ENCODE peak calls at places on chromosomes 6 and 20, in five cellular contexts. One of them, this sample, is unnamed.

GRCh38 chr20:36246410-36246809 is 10.1 kb downstream of the AAR2 start:
- DNase-seq in hepatocyte: no peak
- DNase-seq in DND-41: no peak
- DNase-seq in H9: no peak
- DNase-seq in fibroblast of lung: no peak
- DNase-seq in this sample: no peak

GRCh38 chr6:137514418-137514817 is 20.2 kb upstream of the OLIG3 start:
- DNase-seq in fibroblast of lung: no peak
- DNase-seq in DND-41: no peak
- DNase-seq in hepatocyte: no peak
- DNase-seq in H9: no peak
- DNase-seq in this sample: no peak

GRCh38 chr20:63529861-63530787 is 7.1 kb downstream of the PTK6 start:
- DNase-seq in fibroblast of lung: no peak
- DNase-seq in H9: no peak
- DNase-seq in hepatocyte: peak
- DNase-seq in DND-41: no peak
- DNase-seq in this sample: no peak

GRCh38 chr6:9168669-9169068 is 733.3 kb upstream of the SLC35B3 start:
- DNase-seq in fibroblast of lung: no peak
- DNase-seq in hepatocyte: no peak
- DNase-seq in H9: no peak
- DNase-seq in DND-41: no peak
- DNase-seq in this sample: no peak

GRCh38 chr20:41456341-41456740 is 89.7 kb upstream of the EMILIN3 start:
- DNase-seq in H9: no peak
- DNase-seq in DND-41: no peak
- DNase-seq in hepatocyte: no peak
- DNase-seq in fibroblast of lung: peak
- DNase-seq in this sample: no peak

GRCh38 chr20:15411781-15412180 is 1074.4 kb upstream of the FLRT3 start:
- DNase-seq in H9: no peak
- DNase-seq in hepatocyte: no peak
- DNase-seq in DND-41: no peak
- DNase-seq in fibroblast of lung: no peak
- DNase-seq in this sample: no peak

GRCh38 chr6:3211681-3212080 is 15.8 kb downstream of the TUBB2B start:
- DNase-seq in fibroblast of lung: no peak
- DNase-seq in H9: no peak
- DNase-seq in hepatocyte: no peak
- DNase-seq in DND-41: no peak
- DNase-seq in this sample: no peak

GRCh38 chr20:4607287-4607713 is 114.4 kb upstream of the PRND start:
- DNase-seq in DND-41: peak
- DNase-seq in H9: peak
- DNase-seq in hepatocyte: peak
- DNase-seq in fibroblast of lung: peak
- DNase-seq in this sample: peak

GRCh38 chr6:43680583-43681120 is 6.9 kb downstream of the MRPS18A start:
- DNase-seq in DND-41: no peak
- DNase-seq in hepatocyte: no peak
- DNase-seq in H9: no peak
- DNase-seq in fibroblast of lung: no peak
- DNase-seq in this sample: no peak

GRCh38 chr20:33343521-33343920 is 57.8 kb downstream of the CDK5RAP1 start:
- DNase-seq in H9: no peak
- DNase-seq in DND-41: no peak
- DNase-seq in fibroblast of lung: no peak
- DNase-seq in hepatocyte: no peak
- DNase-seq in this sample: no peak

GRCh38 chr6:29702519-29703103 is 20.6 kb upstream of the HLA-F start:
- DNase-seq in hepatocyte: peak
- DNase-seq in H9: peak
- DNase-seq in fibroblast of lung: no peak
- DNase-seq in DND-41: peak
- DNase-seq in this sample: peak

DNA sequence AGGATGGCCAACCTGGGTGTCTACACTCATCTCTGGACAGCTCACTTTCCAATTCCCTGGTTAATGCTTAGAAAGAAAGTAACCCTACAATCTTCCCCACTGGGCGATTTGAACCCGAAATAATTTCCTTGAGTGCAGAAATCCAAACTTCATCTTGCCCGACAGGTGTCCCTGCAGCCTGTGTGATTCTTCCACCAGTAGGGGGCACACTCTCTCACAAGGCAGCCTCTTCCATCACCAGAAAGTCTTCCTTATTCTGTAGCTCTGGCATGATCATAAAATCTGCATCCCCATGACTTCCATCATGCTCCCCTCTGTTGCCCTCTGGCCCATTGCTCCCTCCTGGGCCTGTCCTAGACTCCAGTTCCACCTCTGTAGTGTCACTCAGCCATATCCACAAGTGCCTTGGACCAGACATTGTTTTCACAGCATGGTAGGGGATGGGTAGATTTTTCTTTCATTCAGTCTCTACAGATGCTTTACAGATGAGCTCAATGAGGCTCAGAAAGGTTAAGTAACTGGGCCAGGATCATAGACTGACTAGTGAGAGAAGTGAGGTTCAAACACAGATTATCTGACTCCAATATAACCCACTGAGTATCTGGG is 170.4 kb upstream of the SPTLC3 start:
- DNase-seq in DND-41: peak
- DNase-seq in H9: peak
- DNase-seq in hepatocyte: no peak
- DNase-seq in fibroblast of lung: no peak
- DNase-seq in this sample: no peak
- TF ChIP-seq CTCF in DND-41: peak
- TF ChIP-seq CTCF in H9: peak
- TF ChIP-seq CTCF in hepatocyte: no peak
- TF ChIP-seq CTCF in fibroblast of lung: no peak
- TF ChIP-seq CTCF in this sample: peak

DNA sequence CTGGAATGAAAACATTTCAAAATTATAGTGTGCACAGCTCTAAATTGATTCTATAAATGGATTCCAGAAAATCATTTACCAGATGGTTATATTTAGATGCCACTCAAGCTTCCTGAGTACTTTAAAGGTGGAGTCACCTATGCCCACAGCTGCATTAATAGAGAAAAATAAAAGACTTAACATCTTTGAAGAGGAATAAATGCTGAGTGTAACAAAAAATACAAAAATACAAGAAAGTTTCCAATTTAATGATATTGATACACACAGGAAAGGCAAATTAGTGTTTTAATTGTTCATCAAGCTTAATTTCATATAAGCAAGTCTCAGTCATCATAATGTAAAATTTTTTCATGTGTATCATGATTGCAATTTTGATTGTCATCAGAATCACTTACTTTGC is 89.5 kb upstream of the MANEA start:
- DNase-seq in fibroblast of lung: no peak
- DNase-seq in hepatocyte: no peak
- DNase-seq in H9: no peak
- DNase-seq in DND-41: no peak
- DNase-seq in this sample: no peak
- H3K27ac ChIP-seq in fibroblast of lung: no peak
- H3K27ac ChIP-seq in hepatocyte: no peak
- H3K27ac ChIP-seq in H9: no peak
- H3K27ac ChIP-seq in DND-41: no peak
- H3K27ac ChIP-seq in this sample: no peak

DNA sequence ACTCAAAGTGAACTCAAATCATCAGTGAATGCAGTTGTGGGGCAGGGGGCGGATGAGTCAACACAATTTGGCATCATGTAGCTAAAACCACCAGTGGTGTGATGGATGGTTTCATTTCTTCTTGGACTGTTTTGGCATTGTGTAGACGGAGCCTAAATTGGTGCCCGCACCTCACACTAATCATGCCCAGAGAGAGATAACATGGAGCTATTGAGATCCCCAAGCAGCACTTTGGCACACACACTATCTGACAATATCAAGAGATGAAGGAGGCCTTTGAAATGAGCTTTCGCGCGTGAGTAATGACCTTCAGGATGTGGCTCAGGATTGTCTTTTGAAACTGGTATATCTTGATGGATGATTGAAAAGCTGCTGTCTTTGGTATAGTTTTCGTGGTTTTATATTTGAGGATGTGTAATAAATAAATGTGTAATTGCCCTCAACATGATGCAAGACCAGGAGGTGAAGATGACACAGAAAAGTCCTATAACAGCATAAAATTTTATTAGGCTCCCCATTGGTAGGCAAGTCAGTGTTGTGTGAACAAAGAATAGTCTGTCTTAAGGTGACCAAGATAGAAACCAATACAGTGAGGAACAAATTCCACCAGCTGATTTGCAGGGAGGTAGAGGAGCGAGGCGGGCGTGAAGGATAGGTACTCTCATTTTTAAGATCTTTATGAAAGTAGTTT is 174.2 kb downstream of the TSHZ2 start:
- DNase-seq in hepatocyte: no peak
- DNase-seq in H9: no peak
- DNase-seq in DND-41: no peak
- DNase-seq in fibroblast of lung: peak
- DNase-seq in this sample: no peak
- H2AFZ ChIP-seq in hepatocyte: no peak
- H2AFZ ChIP-seq in H9: no peak
- H2AFZ ChIP-seq in DND-41: no peak
- H2AFZ ChIP-seq in fibroblast of lung: no peak
- H2AFZ ChIP-seq in this sample: no peak

DNA sequence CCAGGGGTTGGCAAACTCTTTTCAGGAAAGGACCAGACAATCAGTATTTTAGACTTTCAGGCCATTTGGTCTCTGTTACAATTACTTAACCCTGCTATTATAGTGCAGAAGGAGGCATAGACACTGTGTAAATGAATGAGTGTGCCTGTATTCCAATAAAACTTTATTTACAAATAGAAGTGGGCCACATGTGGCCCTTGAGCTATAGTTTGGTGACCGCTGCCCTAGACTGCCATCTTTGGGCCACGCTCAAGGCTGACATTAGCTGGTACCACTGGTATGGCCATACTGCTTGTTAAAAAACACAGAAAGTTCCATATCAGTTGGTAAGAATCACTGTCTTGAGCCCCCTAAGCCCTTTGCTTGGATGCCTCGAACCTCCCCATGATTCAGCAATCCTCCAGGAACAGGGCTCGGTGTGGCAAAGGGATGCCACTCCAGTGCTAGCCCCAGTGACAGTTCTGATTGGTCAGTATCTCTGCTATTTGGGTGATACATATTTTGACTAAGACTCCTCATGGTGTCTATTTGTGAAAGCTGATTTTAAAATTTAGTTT is 23.3 kb upstream of the SNRNP48 start:
- DNase-seq in fibroblast of lung: no peak
- DNase-seq in hepatocyte: no peak
- DNase-seq in DND-41: no peak
- DNase-seq in H9: no peak
- DNase-seq in this sample: no peak
- TF ChIP-seq CTCF in fibroblast of lung: no peak
- TF ChIP-seq CTCF in hepatocyte: no peak
- TF ChIP-seq CTCF in DND-41: no peak
- TF ChIP-seq CTCF in H9: peak
- TF ChIP-seq CTCF in this sample: no peak

DNA sequence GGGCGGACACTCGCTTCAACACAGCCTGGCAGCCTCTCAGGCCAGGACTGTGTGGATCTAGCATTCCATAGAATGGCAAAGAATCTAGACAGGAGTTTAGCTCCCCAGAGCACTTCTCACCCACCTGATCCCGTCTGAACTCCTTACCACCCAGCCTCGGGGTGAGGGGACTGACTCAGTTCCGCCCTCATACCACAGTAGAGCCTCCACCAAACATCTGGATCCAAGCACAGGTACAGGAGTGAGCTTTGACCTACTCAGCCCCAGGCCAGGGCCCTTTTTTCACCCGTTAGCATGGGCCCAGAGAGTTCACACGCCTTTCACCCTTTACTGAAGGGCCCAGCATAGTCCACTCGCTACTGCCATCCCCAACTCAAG is 715 bp downstream of the PSMF1 start:
- DNase-seq in H9: no peak
- DNase-seq in fibroblast of lung: no peak
- DNase-seq in hepatocyte: no peak
- DNase-seq in DND-41: peak
- DNase-seq in this sample: no peak
- H3K27ac ChIP-seq in H9: no peak
- H3K27ac ChIP-seq in fibroblast of lung: peak
- H3K27ac ChIP-seq in hepatocyte: peak
- H3K27ac ChIP-seq in DND-41: peak
- H3K27ac ChIP-seq in this sample: peak

GRCh38 chr20:3092611-3093379 is 8.3 kb upstream of the AVP start:
- DNase-seq in fibroblast of lung: peak
- DNase-seq in hepatocyte: no peak
- DNase-seq in H9: peak
- DNase-seq in DND-41: no peak
- DNase-seq in this sample: no peak

GRCh38 chr20:3090565-3090964 is 6.0 kb upstream of the AVP start:
- DNase-seq in fibroblast of lung: no peak
- DNase-seq in DND-41: peak
- DNase-seq in H9: no peak
- DNase-seq in hepatocyte: no peak
- DNase-seq in this sample: no peak

GRCh38 chr20:3100480-3100879 is 16.0 kb upstream of the AVP start:
- DNase-seq in fibroblast of lung: no peak
- DNase-seq in DND-41: no peak
- DNase-seq in H9: no peak
- DNase-seq in hepatocyte: no peak
- DNase-seq in this sample: no peak

GRCh38 chr20:3093861-3094361 is 9.4 kb upstream of the AVP start:
- DNase-seq in DND-41: no peak
- DNase-seq in fibroblast of lung: no peak
- DNase-seq in H9: no peak
- DNase-seq in hepatocyte: no peak
- DNase-seq in this sample: no peak

DNA sequence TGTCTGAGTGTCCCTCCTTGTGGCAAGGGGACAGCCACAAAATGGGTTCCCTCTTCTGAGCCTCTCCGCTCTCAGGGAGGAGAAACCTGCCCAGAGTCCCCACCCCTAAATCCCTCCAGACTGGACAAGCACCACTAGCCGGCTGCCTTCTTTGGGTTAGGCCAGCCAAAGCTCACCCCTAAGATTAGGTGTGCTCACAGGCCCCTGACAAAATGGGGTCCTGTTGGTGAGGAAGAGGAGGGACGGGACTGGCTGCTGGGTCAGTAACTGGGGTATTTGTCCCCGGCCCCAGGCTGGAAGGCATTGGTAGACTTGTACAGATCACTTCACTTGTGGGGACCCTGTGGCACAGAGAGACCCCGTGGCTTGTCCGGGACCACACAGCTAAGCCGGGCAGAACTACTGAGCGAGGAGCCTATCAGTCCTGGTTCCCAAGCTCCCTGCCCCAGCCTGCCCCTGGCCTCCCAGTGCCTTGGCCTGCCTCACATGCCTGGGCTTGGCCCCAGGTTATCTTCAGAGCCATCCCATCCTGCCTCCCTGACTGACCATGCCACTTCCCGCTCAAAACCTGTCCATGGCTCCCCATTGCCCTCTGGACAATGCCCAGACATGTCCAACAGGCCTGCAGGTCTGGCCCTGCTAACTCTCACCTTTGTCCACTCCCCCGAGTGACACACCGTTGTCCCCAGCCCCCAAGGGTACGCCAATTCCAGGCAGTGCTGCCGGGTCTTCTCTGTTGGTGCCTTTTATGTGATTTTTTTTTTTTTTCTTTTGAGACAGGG is 10.5 kb upstream of the AVP start:
- DNase-seq in H9: no peak
- DNase-seq in hepatocyte: no peak
- DNase-seq in DND-41: no peak
- DNase-seq in fibroblast of lung: no peak
- DNase-seq in this sample: no peak
- H2AFZ ChIP-seq in H9: no peak
- H2AFZ ChIP-seq in hepatocyte: no peak
- H2AFZ ChIP-seq in DND-41: no peak
- H2AFZ ChIP-seq in fibroblast of lung: no peak
- H2AFZ ChIP-seq in this sample: peak

GRCh38 chr20:43508604-43509040 is 1.1 kb downstream of the L3MBTL1 start:
- DNase-seq in DND-41: no peak
- DNase-seq in H9: peak
- DNase-seq in hepatocyte: peak
- DNase-seq in fibroblast of lung: no peak
- DNase-seq in this sample: no peak
- TF ChIP-seq CTCF in DND-41: no peak
- TF ChIP-seq CTCF in H9: peak
- TF ChIP-seq CTCF in hepatocyte: peak
- TF ChIP-seq CTCF in fibroblast of lung: no peak
- TF ChIP-seq CTCF in this sample: no peak

This sample was measured in mammary epithelial cell.